ENCODE peak calls at places on chromosomes 4 and X, in eight cellular contexts. H is H54, W is breast epithelium, Z is upper lobe of left lung, A is GM12891, B is heart left ventricle, V is A549, P is esophagus muscularis mucosa. N is an unnamed sample.

GRCh38 chrX:37348237-37349130 is 680 bp upstream of the PRRG1 start:
- DNase-seq in P (no peak), A (no peak), B (no peak), V (no peak), Z (no peak), W (no peak), H (no peak), N (no peak)

GRCh38 chr4:95545526-95545925 is 3.2 kb downstream of the UNC5C start:
- DNase-seq in A (no peak), V (no peak), P (no peak), B (no peak), H (no peak), W (no peak), Z (peak), N (no peak)

GRCh38 chrX:130915302-130915701 is 12.3 kb upstream of the ENOX2 start:
- DNase-seq in H (no peak), A (no peak), P (no peak), W (no peak), V (no peak), B (no peak), Z (no peak), N (peak)

GRCh38 chrX:42414057-42414456 is 363.9 kb downstream of the PPP1R2C start:
- DNase-seq in V (no peak), H (no peak), Z (no peak), W (no peak), A (no peak), B (no peak), P (no peak), N (no peak)

GRCh38 chr4:187685247-187685646 is 310.3 kb upstream of the ZFP42 start:
- DNase-seq in W (no peak), Z (no peak), V (peak), P (no peak), B (no peak), A (no peak), H (no peak), N (no peak)

GRCh38 chr4:33171873-33172550 is 2451.8 kb downstream of the PCDH7 start:
- DNase-seq in H (no peak), A (no peak), P (no peak), B (no peak), V (no peak), W (no peak), Z (no peak), N (no peak)

GRCh38 chr4:110287130-110287529 is 88.7 kb upstream of the ELOVL6 start:
- DNase-seq in H (peak), B (no peak), W (no peak), P (no peak), Z (no peak), A (peak), V (no peak), N (no peak)

GRCh38 chr4:75484195-75484594 is 30.0 kb downstream of the RCHY1 start:
- DNase-seq in V (no peak), Z (no peak), A (no peak), W (no peak), B (no peak), P (no peak), H (no peak), N (no peak)

GRCh38 chr4:82948647-82949204 is 48.2 kb downstream of the THAP9 start:
- DNase-seq in Z (no peak), P (no peak), A (no peak), W (no peak), B (no peak), H (no peak), V (no peak), N (no peak)

DNA sequence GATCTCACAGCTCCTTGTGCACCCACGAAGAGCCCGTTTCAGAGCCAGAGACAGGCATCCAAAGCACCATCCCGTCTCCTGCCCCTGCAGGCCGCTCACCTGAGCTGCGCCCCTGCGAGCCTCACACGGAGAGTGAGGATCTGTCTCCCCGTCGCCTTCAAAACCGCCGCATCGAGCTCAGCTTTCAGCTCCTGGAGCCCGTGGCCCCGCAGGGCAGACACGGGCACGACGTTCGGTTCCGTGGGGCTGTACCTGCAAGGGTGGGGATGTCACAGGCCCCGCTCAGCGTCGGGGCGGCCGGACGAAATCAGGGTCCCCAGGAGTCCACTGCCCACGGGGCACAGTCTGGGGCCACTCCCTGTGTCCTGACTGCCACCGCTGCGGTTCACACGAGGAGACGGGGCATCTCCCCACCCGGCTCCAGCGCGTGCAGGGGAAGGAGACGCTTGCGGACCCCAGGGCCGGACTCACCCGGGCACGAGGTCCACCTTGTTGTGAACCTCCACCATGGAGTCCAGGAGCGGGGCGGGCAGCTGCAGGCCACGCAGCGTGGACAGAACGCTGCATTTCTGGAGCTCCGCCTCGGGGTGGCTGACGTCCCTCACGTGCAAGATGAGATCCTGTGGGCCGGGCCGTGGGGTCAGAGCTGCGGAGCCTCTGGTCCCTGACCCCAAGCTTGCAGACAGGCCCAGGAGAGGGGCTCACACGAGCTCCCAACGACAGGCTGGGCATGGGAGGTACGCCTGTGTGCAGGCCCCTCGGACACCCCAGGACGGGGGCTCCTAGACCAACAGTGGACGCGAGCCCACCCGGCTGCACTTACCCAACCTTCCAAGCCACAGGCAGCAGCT is 11.1 kb downstream of the GTPBP6 start:
- DNase-seq in Z (no peak), V (no peak), H (no peak), A (no peak), W (no peak), P (no peak), B (peak), N (no peak)
- TF ChIP-seq POLR2A in Z (no peak), V (no peak), H (no peak), A (no peak), W (no peak), P (no peak), B (no peak), N (no peak)

DNA sequence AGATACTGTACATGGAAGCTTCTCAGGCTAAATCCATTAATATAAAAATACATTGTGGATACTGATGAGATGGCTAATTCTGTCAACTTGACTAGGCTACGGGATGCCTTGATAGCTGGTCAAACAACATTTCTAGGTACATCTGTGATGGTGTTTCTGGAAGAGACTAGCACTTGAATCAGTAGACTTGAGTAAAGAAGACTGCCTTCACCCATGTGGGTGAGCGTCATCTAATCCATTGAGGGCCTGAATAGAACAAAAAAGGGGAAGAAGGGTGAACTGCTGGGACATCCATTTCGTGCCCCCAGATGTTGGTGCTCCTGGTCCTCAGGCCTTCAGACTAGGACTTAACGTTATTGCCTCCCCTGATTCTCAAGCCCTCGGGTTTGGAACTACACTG is 3.7 kb upstream of the SRP72 start:
- DNase-seq in P (no peak), H (no peak), W (no peak), V (no peak), B (no peak), A (no peak), Z (no peak), N (no peak)
- TF ChIP-seq POLR2A in P (no peak), H (no peak), W (no peak), V (no peak), B (no peak), A (peak), Z (no peak), N (no peak)

DNA sequence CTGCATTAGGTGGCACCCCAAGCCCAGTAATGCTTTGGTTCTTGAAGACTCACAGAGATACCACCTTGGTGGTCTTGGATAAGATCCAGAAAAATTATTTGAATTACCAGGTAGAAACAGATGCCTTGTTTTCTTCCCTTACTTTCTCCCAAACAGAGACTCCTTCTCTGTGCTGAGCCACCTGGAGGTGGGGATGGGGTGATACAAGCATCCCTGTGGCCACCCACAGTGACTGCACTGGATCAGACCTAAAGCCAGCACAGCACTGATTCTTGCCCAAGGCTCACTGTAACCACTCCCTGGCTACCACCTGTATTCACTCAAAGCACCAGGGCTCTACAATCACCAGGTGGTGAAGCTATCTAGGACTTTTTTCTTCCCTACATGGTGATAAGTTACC is 156.8 kb downstream of the TEX13A start:
- DNase-seq in P (no peak), A (no peak), H (no peak), V (no peak), B (no peak), W (no peak), Z (no peak), N (no peak)
- TF ChIP-seq POLR2A in P (no peak), A (no peak), H (no peak), V (no peak), B (no peak), W (no peak), Z (no peak), N (no peak)

DNA sequence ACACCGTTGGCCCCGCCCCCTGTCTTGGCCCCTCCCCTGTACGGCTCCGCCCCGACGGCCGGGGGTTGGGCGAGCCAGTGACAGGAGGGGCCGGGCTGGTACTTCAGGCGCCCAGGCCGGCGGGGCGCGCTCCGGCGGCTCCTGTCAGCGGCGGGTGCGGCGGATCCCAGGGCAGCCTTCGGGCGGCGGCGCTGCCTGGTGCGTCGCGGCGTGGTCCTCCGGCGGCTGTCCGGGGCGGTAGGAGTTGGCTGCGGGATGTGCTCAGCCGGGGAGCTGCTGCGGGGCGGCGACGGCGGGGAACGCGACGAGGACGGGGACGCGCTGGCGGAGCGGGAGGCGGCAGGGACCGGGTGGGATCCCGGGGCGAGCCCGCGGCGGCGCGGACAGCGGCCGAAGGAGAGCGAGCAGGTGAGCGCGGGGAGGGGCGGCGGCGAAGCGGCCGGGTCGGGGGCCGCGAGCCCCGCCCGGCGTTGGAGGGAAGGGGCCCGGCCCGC is at the start of gene FAM241A:
- DNase-seq in P (peak), V (peak), Z (peak), W (peak), B (peak), A (peak), H (peak), N (peak)
- TF ChIP-seq POLR2A in P (peak), V (peak), Z (peak), W (no peak), B (peak), A (peak), H (peak), N (peak)

N was measured in erythroblast.